ENCODE peak calls at places on chromosome 6, in six cellular contexts. W is A549, K is body of pancreas, Q is IMR-90, S is K562, M is ovary. F is an unnamed sample.

GRCh38 chr6:65671922-65672321 is 35.1 kb downstream of the EYS start:
- DNase-seq in M (no peak), W (no peak), Q (no peak), S (no peak), K (no peak), F (no peak)

GRCh38 chr6:18674346-18674745 is 287.2 kb downstream of the RNF144B start:
- DNase-seq in S (no peak), W (no peak), Q (no peak), K (no peak), M (no peak), F (no peak)

GRCh38 chr6:24646771-24647170 is 780 bp upstream of the KIAA0319 start:
- DNase-seq in M (no peak), S (no peak), W (no peak), K (no peak), Q (peak), F (no peak)

GRCh38 chr6:16684195-16684689 is 77.0 kb downstream of the ATXN1 start:
- DNase-seq in M (no peak), K (no peak), W (no peak), Q (no peak), S (no peak), F (no peak)

GRCh38 chr6:154382707-154383106 is 26.1 kb upstream of the IPCEF1 start:
- DNase-seq in W (no peak), Q (no peak), S (no peak), M (no peak), K (no peak), F (no peak)

GRCh38 chr6:31701666-31702420 is 1.3 kb downstream of the ABHD16A start:
- DNase-seq in S (no peak), K (no peak), Q (peak), M (no peak), W (no peak), F (no peak)

GRCh38 chr6:67870321-67870720 is 764.8 kb upstream of the ADGRB3 start:
- DNase-seq in S (no peak), M (no peak), Q (no peak), K (no peak), W (no peak), F (no peak)

GRCh38 chr6:12679291-12679690 is 37.3 kb upstream of the PHACTR1 start:
- DNase-seq in S (no peak), Q (no peak), W (no peak), M (no peak), K (no peak), F (no peak)

GRCh38 chr6:68701159-68701558 is 66.1 kb downstream of the ADGRB3 start:
- DNase-seq in Q (no peak), S (peak), M (no peak), K (no peak), W (no peak), F (no peak)

GRCh38 chr6:148242180-148242579 is 100.5 kb upstream of the SASH1 start:
- DNase-seq in K (no peak), M (no peak), Q (no peak), W (no peak), S (no peak), F (no peak)

GRCh38 chr6:100657678-100658330 is 193.1 kb upstream of the SIM1 start:
- DNase-seq in M (no peak), Q (peak), W (no peak), K (no peak), S (peak), F (no peak)

GRCh38 chr6:16514249-16514648 is 247.0 kb downstream of the ATXN1 start:
- DNase-seq in W (peak), Q (peak), K (no peak), S (peak), M (no peak), F (no peak)

GRCh38 chr6:89311853-89312531 is 3.1 kb downstream of the GABRR2 start:
- DNase-seq in S (peak), M (peak), K (peak), Q (peak), W (no peak), F (no peak)

GRCh38 chr6:109381007-109381746 is 1.1 kb downstream of the CD164 start:
- DNase-seq in Q (peak), K (no peak), W (no peak), M (no peak), S (no peak), F (no peak)

GRCh38 chr6:105921781-105922180 is 164.4 kb upstream of the PRDM1 start:
- DNase-seq in S (no peak), K (no peak), M (no peak), Q (peak), W (no peak), F (no peak)

GRCh38 chr6:122736166-122736565 is 43.4 kb upstream of the FABP7 start:
- DNase-seq in Q (no peak), S (no peak), M (no peak), K (no peak), W (no peak), F (no peak)

GRCh38 chr6:69578366-69578890 is 218.4 kb downstream of the LMBRD1 start:
- DNase-seq in W (no peak), Q (no peak), M (no peak), K (no peak), S (no peak), F (no peak)

GRCh38 chr6:1597924-1598323 is 11.8 kb upstream of the FOXC1 start:
- DNase-seq in Q (peak), M (no peak), S (no peak), K (no peak), W (no peak), F (peak)

GRCh38 chr6:137900815-137901214 is 33.8 kb downstream of the TNFAIP3 start:
- DNase-seq in S (no peak), W (no peak), M (no peak), K (no peak), Q (no peak), F (no peak)

GRCh38 chr6:169529931-169530761 is 171.7 kb downstream of the WDR27 start:
- DNase-seq in M (no peak), K (peak), Q (peak), S (no peak), W (peak), F (no peak)

GRCh38 chr6:37304766-37305165 is 46.8 kb upstream of the TMEM217 start:
- DNase-seq in M (no peak), W (no peak), S (no peak), K (no peak), Q (no peak), F (no peak)

GRCh38 chr6:80527552-80528052 is 421.1 kb downstream of the BCKDHB start:
- DNase-seq in M (no peak), Q (peak), S (no peak), K (no peak), W (peak), F (no peak)

GRCh38 chr6:45577836-45578504 is 200.2 kb upstream of the SUPT3H start:
- DNase-seq in Q (peak), W (no peak), K (no peak), M (no peak), S (no peak), F (no peak)

GRCh38 chr6:14270925-14271791 is 153.6 kb downstream of the CD83 start:
- DNase-seq in Q (peak), W (peak), S (peak), M (no peak), K (no peak), F (no peak)

GRCh38 chr6:31483392-31483791 is 14.6 kb upstream of the MICB start:
- DNase-seq in K (no peak), M (no peak), W (no peak), Q (no peak), S (no peak), F (no peak)

GRCh38 chr6:3915076-3915791 is 66.1 kb downstream of the FAM50B start:
- DNase-seq in K (no peak), W (no peak), Q (no peak), S (no peak), M (no peak), F (peak)

GRCh38 chr6:144195671-144196070 is 45.4 kb downstream of the STX11 start:
- DNase-seq in S (no peak), M (no peak), Q (peak), K (no peak), W (no peak), F (no peak)

GRCh38 chr6:30781697-30782424 is 37.5 kb upstream of the IER3 start:
- DNase-seq in Q (peak), S (peak), W (peak), M (peak), K (peak), F (peak)

GRCh38 chr6:157012355-157012754 is 235.2 kb downstream of the ARID1B start:
- DNase-seq in W (no peak), K (no peak), S (no peak), M (no peak), Q (no peak), F (no peak)

GRCh38 chr6:152981989-152982767 is 663 bp downstream of the FBXO5 start:
- DNase-seq in S (peak), K (peak), W (no peak), M (peak), Q (no peak), F (peak)

GRCh38 chr6:45657243-45657642 is 279.5 kb upstream of the SUPT3H start:
- DNase-seq in S (no peak), Q (peak), M (no peak), W (no peak), K (no peak), F (no peak)

GRCh38 chr6:26141378-26141901 is 54.2 kb downstream of the HFE start:
- DNase-seq in W (no peak), S (no peak), Q (no peak), K (peak), M (no peak), F (no peak)

GRCh38 chr6:71404145-71404966 is 115.7 kb downstream of the OGFRL1 start:
- DNase-seq in W (no peak), K (no peak), Q (peak), M (no peak), S (no peak), F (no peak)

GRCh38 chr6:137802408-137803182 is 64.5 kb upstream of the TNFAIP3 start:
- DNase-seq in W (no peak), K (no peak), Q (no peak), M (no peak), S (no peak), F (no peak)

GRCh38 chr6:116115781-116116180 is 10.2 kb downstream of the COL10A1 start:
- DNase-seq in K (no peak), M (no peak), Q (no peak), W (no peak), S (peak), F (no peak)

GRCh38 chr6:44594471-44594870 is 207.0 kb downstream of the CDC5L start:
- DNase-seq in K (no peak), S (no peak), Q (no peak), W (no peak), M (no peak), F (no peak)

GRCh38 chr6:14985366-14985765 is 260.5 kb upstream of the JARID2 start:
- DNase-seq in W (no peak), S (no peak), K (no peak), Q (no peak), M (no peak), F (no peak)

GRCh38 chr6:144922120-144922722 is 637.1 kb downstream of the UTRN start:
- DNase-seq in M (no peak), K (no peak), W (no peak), Q (peak), S (no peak), F (no peak)

GRCh38 chr6:94511502-94512088 is 1065.7 kb upstream of the MANEA start:
- DNase-seq in Q (no peak), S (no peak), M (no peak), K (no peak), W (no peak), F (peak)

GRCh38 chr6:43173496-43174262 is 2.6 kb downstream of the SRF start:
- DNase-seq in Q (no peak), M (no peak), W (no peak), K (no peak), S (peak), F (no peak)

GRCh38 chr6:43170452-43171283 is at the start of gene SRF:
- DNase-seq in W (peak), S (peak), M (peak), K (peak), Q (peak), F (peak)

GRCh38 chr6:43174263-43175112 is 3.4 kb downstream of the SRF start:
- DNase-seq in S (peak), M (peak), K (peak), Q (peak), W (peak), F (peak)

GRCh38 chr6:43172127-43173007 is 1.3 kb downstream of the SRF start:
- DNase-seq in W (no peak), Q (peak), K (peak), S (peak), M (peak), F (peak)

DNA sequence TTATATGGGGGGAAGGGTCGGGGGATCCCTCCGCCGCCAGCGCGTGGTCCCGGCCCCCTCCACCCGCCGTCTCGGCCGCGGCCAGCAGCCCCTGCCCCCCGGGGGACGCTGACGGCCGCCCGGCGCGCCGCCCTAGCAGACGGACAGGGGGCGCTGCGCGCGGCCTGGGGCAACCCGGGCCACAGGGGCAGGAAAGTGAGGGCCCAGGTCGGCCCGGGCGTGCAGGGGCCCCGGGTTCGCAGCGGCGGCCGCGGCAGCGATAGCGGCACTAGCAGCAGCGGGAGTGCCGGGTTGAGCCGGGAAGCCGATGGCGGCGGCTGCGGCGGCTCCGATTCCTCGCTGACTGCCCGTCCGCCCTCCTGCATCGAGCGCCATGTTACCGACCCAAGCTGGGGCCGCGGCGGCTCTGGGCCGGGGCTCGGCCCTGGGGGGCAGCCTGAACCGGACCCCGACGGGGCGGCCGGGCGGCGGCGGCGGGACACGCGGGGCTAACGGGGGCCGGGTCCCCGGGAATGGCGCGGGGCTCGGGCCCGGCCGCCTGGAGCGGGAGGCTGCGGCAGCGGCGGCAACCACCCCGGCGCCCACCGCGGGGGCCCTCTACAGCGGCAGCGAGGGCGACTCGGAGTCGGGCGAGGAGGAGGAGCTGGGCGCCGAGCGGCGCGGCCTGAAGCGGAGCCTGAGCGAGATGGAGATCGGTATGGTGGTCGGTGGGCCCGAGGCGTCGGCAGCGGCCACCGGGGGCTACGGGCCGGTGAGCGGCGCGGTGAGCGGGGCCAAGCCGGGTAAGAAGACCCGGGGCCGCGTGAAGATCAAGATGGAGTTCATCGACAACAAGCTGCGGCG is 436 bp downstream of the SRF start:
- DNase-seq in S (no peak), Q (no peak), W (peak), K (no peak), M (no peak), F (no peak)
- TF ChIP-seq POLR2A in S (no peak), Q (peak), W (peak), K (peak), M (peak), F (no peak)

DNA sequence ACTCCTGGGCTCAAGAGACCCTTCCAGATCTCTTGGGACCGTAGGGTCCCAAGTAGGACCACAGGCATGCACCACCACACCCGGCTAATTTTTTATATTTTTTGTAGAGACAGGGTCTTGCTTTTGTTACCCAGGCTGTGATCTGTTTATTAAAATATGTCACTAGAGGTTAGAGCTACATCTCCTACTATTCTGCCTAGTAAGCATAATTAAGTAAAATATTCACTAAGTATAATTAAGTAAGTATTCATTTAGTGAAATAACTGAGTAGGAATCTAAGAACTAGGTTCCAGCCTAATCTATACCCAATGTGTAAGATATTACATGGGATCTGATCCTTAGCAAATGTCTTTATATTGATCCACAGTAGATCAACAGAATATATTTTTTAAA is 40.2 kb upstream of the GCM1 start:
- DNase-seq in S (no peak), M (no peak), Q (no peak), W (no peak), K (no peak), F (no peak)
- H3K4me3 ChIP-seq in S (no peak), M (no peak), Q (no peak), W (no peak), K (no peak), F (no peak)

GRCh38 chr6:34281702-34282334 is 33.0 kb upstream of the SMIM29 start:
- DNase-seq in Q (no peak), K (no peak), W (no peak), M (no peak), S (peak), F (no peak)

GRCh38 chr6:34288581-34288980 is 39.8 kb upstream of the SMIM29 start:
- DNase-seq in Q (no peak), K (no peak), S (no peak), M (no peak), W (no peak), F (no peak)

GRCh38 chr6:34289137-34289536 is 40.3 kb upstream of the SMIM29 start:
- DNase-seq in Q (no peak), W (no peak), S (no peak), M (no peak), K (no peak), F (no peak)

GRCh38 chr6:34285571-34285970 is 36.8 kb upstream of the SMIM29 start:
- DNase-seq in S (no peak), K (no peak), M (no peak), W (no peak), Q (no peak), F (no peak)

GRCh38 chr6:34284563-34285545 is 36.0 kb upstream of the SMIM29 start:
- DNase-seq in S (peak), K (peak), M (peak), Q (peak), W (no peak), F (peak)
- H3K27ac ChIP-seq in S (peak), K (no peak), M (no peak), Q (peak), W (no peak), F (peak)

DNA sequence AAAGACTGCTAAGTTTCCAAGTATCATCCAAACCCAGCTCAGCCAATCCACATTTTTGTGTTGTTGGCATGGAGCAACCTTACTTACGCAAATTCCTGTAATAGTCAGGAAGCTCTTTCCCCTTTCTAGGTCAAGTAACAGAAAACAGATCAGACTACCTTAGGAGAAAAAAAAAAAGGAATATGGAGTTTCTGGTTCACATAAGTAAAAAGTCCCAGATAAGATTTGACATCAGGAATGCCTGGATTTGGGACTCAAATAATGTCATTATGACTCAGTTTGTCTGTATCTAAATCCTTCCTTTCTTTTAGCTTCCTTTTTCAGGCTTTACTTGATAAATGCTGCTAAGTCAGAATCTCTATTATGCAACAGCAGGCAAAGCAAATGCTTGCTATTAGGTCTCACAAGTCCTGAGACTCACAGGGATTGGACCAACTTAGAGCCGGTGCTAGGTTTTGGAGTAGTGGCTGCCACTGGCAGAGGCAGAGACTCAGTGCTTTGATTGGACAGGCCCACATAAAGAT is 44.5 kb downstream of the NCOA7 start:
- DNase-seq in S (no peak), M (peak), K (no peak), Q (peak), W (no peak), F (no peak)
- TF ChIP-seq POLR2A in S (no peak), M (no peak), K (no peak), Q (no peak), W (no peak), F (no peak)

DNA sequence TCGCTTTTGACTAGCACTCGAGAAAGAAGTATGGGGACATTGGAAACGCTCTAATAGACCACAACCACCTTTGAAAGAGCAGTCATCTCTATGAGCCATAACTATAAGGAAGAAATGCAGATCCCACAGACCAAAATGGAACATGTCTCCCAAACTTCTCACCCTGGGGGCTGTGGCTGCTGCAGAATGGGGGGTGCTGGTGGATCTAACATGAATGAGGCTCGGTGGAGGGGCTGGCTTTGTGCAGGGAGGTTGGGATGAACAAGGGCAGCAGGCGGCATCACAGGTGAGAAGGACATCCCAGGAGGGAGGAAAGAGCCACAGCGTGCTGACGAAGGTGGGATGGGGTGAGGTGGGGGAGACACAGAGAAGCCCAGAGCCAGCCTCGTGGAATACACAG is 10.5 kb upstream of the CCR6 start:
- DNase-seq in Q (no peak), S (no peak), M (no peak), K (no peak), W (no peak), F (peak)
- H3K4me3 ChIP-seq in Q (no peak), S (no peak), M (no peak), K (no peak), W (no peak), F (peak)

GRCh38 chr6:48236375-48236774 is 125.4 kb upstream of the PTCHD4 start:
- DNase-seq in Q (no peak), S (no peak), W (no peak), K (no peak), M (no peak), F (no peak)
- H3K27ac ChIP-seq in Q (no peak), S (no peak), W (no peak), K (no peak), M (no peak), F (no peak)

F was measured in spleen.